ENCODE peak calls at places on chromosomes 11 and 22, in nine cellular contexts. Z is activated CD4-positive, alpha-beta T cell treated with anti-CD3 and anti-CD28 coated beads, Interleukin-2, amount 50 U/mL, for 48 hours; L is NCI-H2081; H is NCI-H1092; J is mucosa of descending colon; K is AG10803; B is stimulated activated CD4-positive, alpha-beta T cell treated with anti-CD3 and anti-CD28 coated beads, Interleukin-1b, Interleukin-23, amount 100 ng/mL, for 1 hour; W is cardiac fibroblast; Y is activated CD8-positive, alpha-beta memory T cell treated with anti-CD3 and anti-CD28 coated beads, Interleukin-2, amount 50 U/mL, for 48 hours. D is an unnamed sample.

GRCh38 chr11:64914123-64914522 is 2.9 kb downstream of the ATG2A start:
- DNase-seq in Z (no peak), L (no peak), H (no peak), J (no peak), K (no peak), B (no peak), W (no peak), Y (no peak), D (no peak)

GRCh38 chr22:42375982-42376381 is 56.2 kb downstream of the NFAM1 start:
- DNase-seq in Z (no peak), L (no peak), H (no peak), J (peak), K (no peak), B (no peak), W (no peak), Y (no peak), D (no peak)

GRCh38 chr11:45607995-45608394 is 57.4 kb downstream of the CHST1 start:
- DNase-seq in Z (no peak), L (no peak), H (no peak), J (peak), K (no peak), B (no peak), W (peak), Y (no peak), D (no peak)

GRCh38 chr11:127733552-127733951 is 733.0 kb upstream of the KIRREL3 start:
- DNase-seq in Z (no peak), L (no peak), H (no peak), J (no peak), K (no peak), B (no peak), W (no peak), Y (no peak), D (no peak)

GRCh38 chr11:44623716-44624491 is 58.4 kb downstream of the CD82 start:
- DNase-seq in Z (no peak), L (peak), H (peak), J (no peak), K (no peak), B (no peak), W (no peak), Y (peak), D (no peak)

GRCh38 chr22:26851125-26851524 is 193.7 kb downstream of the MIAT start:
- DNase-seq in Z (no peak), L (no peak), H (no peak), J (no peak), K (no peak), B (no peak), W (no peak), Y (no peak), D (no peak)

GRCh38 chr11:19723572-19724342 is 11.1 kb downstream of the NAV2 start:
- DNase-seq in Z (peak), L (peak), H (no peak), J (no peak), K (peak), B (no peak), W (peak), Y (peak), D (peak)

GRCh38 chr11:13721760-13722159 is 53.3 kb downstream of the FAR1 start:
- DNase-seq in Z (no peak), L (no peak), H (no peak), J (no peak), K (peak), B (no peak), W (peak), Y (no peak), D (no peak)

GRCh38 chr11:75931124-75931523 is 116.1 kb downstream of the UVRAG start:
- DNase-seq in Z (no peak), L (no peak), H (no peak), J (no peak), K (peak), B (no peak), W (peak), Y (no peak), D (no peak)

GRCh38 chr11:11400635-11401232 is 47.7 kb upstream of the CSNK2A3 start:
- DNase-seq in Z (no peak), L (no peak), H (no peak), J (peak), K (no peak), B (no peak), W (no peak), Y (no peak), D (no peak)

GRCh38 chr11:130947481-130947880 is 31.2 kb upstream of the SNX19 start:
- DNase-seq in Z (no peak), L (no peak), H (no peak), J (no peak), K (no peak), B (no peak), W (no peak), Y (no peak), D (no peak)

GRCh38 chr22:24698266-24698926 is 76.1 kb downstream of the PIWIL3 start:
- DNase-seq in Z (no peak), L (no peak), H (no peak), J (no peak), K (no peak), B (no peak), W (no peak), Y (no peak), D (no peak)

GRCh38 chr11:8714622-8715225 is 32.1 kb downstream of the RPL27A start:
- DNase-seq in Z (no peak), L (no peak), H (no peak), J (no peak), K (no peak), B (no peak), W (no peak), Y (no peak), D (no peak)

GRCh38 chr22:31926969-31927368 is 17.4 kb upstream of the YWHAH start:
- DNase-seq in Z (no peak), L (no peak), H (no peak), J (no peak), K (no peak), B (no peak), W (no peak), Y (no peak), D (no peak)